ENCODE peak calls at places on chromosomes 6 and 20, in five cellular contexts. Y is IMR-90, I is fibroblast of pulmonary artery, O is Peyer's patch, R is astrocyte. Q is an unnamed sample.

GRCh38 chr20:57261488-57262243 is 4.8 kb downstream of the BMP7 start:
- DNase-seq in Y (no peak), I (no peak), O (no peak), R (no peak), Q (no peak)

GRCh38 chr20:17762873-17763557 is 63.2 kb downstream of the BANF2 start:
- DNase-seq in Y (no peak), I (no peak), O (no peak), R (no peak), Q (no peak)

GRCh38 chr6:128295670-128296069 is 224.7 kb downstream of the PTPRK start:
- DNase-seq in Y (no peak), I (no peak), O (no peak), R (no peak), Q (no peak)

GRCh38 chr6:152170702-152171667 is 363.5 kb downstream of the ESR1 start:
- DNase-seq in Y (peak; percentile 75), I (peak; percentile 72), O (no peak), R (peak; percentile 97), Q (no peak)

GRCh38 chr6:13263669-13264068 is 64.7 kb downstream of the TBC1D7 start:
- DNase-seq in Y (no peak), I (no peak), O (no peak), R (no peak), Q (no peak)

GRCh38 chr20:54382419-54382818 is 93.0 kb upstream of the DOK5 start:
- DNase-seq in Y (no peak), I (no peak), O (no peak), R (no peak), Q (no peak)

GRCh38 chr6:125787791-125788190 is 3.0 kb upstream of the NCOA7 start:
- DNase-seq in Y (peak; percentile 54), I (peak; percentile 78), O (no peak), R (no peak), Q (no peak)

GRCh38 chr20:9301129-9302072 is 213.0 kb upstream of the LAMP5 start:
- DNase-seq in Y (peak; percentile 89), I (peak; percentile 89), O (no peak), R (peak; percentile 71), Q (peak; percentile 39)

GRCh38 chr20:43868091-43868490 is 46.6 kb upstream of the TOX2 start:
- DNase-seq in Y (no peak), I (no peak), O (no peak), R (no peak), Q (no peak)

GRCh38 chr6:151087861-151088598 is 151.7 kb upstream of the AKAP12 start:
- DNase-seq in Y (peak; percentile 82), I (peak; percentile 91), O (no peak), R (peak; percentile 87), Q (peak; percentile 58)

GRCh38 chr6:43817192-43817591 is 47.2 kb downstream of the VEGFA start:
- DNase-seq in Y (peak; percentile 31), I (peak; percentile 23), O (peak; percentile 77), R (no peak), Q (no peak)

GRCh38 chr6:150063640-150064039 is 5.3 kb downstream of the ULBP3 start:
- DNase-seq in Y (no peak), I (no peak), O (no peak), R (no peak), Q (no peak)

GRCh38 chr20:49276201-49276894 is 1.5 kb downstream of the ZNFX1 start:
- DNase-seq in Y (peak; percentile 74), I (peak; percentile 61), O (peak; percentile 56), R (peak; percentile 73), Q (no peak)

GRCh38 chr6:89372506-89372901 is 20.0 kb upstream of the UBE2J1 start:
- DNase-seq in Y (no peak), I (no peak), O (no peak), R (no peak), Q (no peak)

GRCh38 chr6:154995241-154996162 is at the start of gene TIAM2:
- DNase-seq in Y (no peak), I (no peak), O (no peak), R (no peak), Q (no peak)

GRCh38 chr20:34096699-34097420 is 15.2 kb downstream of the EIF2S2 start:
- DNase-seq in Y (peak; percentile 86), I (no peak), O (no peak), R (no peak), Q (no peak)

GRCh38 chr20:9775176-9775575 is 63.7 kb downstream of the PAK5 start:
- DNase-seq in Y (no peak), I (no peak), O (no peak), R (no peak), Q (no peak)

GRCh38 chr6:47083586-47084047 is 41.5 kb upstream of the ADGRF1 start:
- DNase-seq in Y (peak; percentile 36), I (peak; percentile 98), O (peak; percentile 81), R (peak; percentile 94), Q (peak; percentile 57)

GRCh38 chr6:34791164-34791841 is 580 bp upstream of the BLTP3A start:
- DNase-seq in Y (peak; percentile 17), I (peak; percentile 21), O (peak; percentile 82), R (peak; percentile 14), Q (no peak)
- TF ChIP-seq CTCF in Y (no peak), I (no peak), O (no peak), R (no peak), Q (peak; percentile 28)

GRCh38 chr6:38775870-38776269 is 60.8 kb downstream of the DNAH8 start:
- DNase-seq in Y (peak; percentile 22), I (no peak), O (no peak), R (no peak), Q (no peak)

GRCh38 chr6:38773338-38773737 is 58.2 kb downstream of the DNAH8 start:
- DNase-seq in Y (no peak), I (peak; percentile 8), O (no peak), R (no peak), Q (no peak)

GRCh38 chr6:38774933-38775707 is 60.0 kb downstream of the DNAH8 start:
- DNase-seq in Y (no peak), I (no peak), O (no peak), R (no peak), Q (no peak)

GRCh38 chr6:38779310-38780062 is 64.4 kb downstream of the DNAH8 start:
- DNase-seq in Y (no peak), I (no peak), O (no peak), R (no peak), Q (no peak)

GRCh38 chr6:38776515-38776914 is 61.4 kb downstream of the DNAH8 start:
- DNase-seq in Y (peak; percentile 25), I (no peak), O (no peak), R (peak; percentile 30), Q (no peak)
- TF ChIP-seq CTCF in Y (no peak), I (no peak), O (no peak), R (no peak), Q (no peak)

DNA sequence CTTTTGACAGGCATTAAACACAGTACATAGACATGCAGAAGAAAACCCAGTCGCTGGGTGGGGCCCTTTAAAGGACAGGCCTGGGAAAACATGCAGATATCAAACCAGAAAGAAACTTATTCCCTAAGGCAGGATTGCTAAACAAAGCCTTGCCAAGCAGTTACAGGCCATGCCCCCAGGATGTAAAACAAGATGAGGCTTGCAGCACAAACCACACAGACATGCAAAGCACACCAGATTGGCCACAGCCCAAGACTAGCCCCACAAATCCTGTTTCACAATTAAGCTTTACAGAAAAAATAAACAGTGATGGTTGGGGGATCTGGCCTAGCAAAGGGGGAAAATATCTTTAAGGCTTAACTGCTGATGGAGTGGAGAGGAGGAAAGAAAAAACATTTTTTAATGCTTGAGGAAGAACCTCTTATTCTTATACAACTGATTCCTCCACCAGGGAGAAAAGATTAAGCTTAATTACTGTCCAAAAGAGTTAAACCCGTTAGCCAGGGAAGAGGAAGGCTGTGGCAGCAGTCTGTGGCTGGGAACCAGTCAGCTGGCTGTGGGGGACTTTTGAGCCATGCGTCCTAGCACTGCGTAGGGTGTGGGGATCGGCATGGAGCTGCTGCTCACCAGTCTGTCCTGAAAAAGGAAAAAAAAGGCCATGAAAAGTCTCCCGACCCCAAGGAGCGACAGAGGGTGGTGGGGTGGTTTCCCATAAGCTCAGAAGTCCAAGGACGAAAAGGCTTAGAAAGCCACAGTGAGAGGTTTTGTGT is 28.4 kb downstream of the COL19A1 start:
- DNase-seq in Y (peak; percentile 53), I (peak; percentile 77), O (no peak), R (peak; percentile 40), Q (peak; percentile 83)
- TF ChIP-seq CTCF in Y (no peak), I (no peak), O (no peak), R (no peak), Q (no peak)

GRCh38 chr6:45617441-45617840 is 239.7 kb upstream of the SUPT3H start:
- DNase-seq in Y (peak; percentile 19), I (peak; percentile 11), O (no peak), R (peak; percentile 79), Q (no peak)
- TF ChIP-seq CTCF in Y (peak; percentile 28), I (no peak), O (no peak), R (no peak), Q (no peak)

GRCh38 chr6:70753870-70754269 is 86.2 kb downstream of the SMAP1 start:
- DNase-seq in Y (no peak), I (no peak), O (no peak), R (no peak), Q (no peak)
- TF ChIP-seq CTCF in Y (no peak), I (no peak), O (no peak), R (no peak), Q (no peak)

GRCh38 chr6:161959072-161959471 is 685.2 kb upstream of the AGPAT4 start:
- DNase-seq in Y (no peak), I (no peak), O (no peak), R (no peak), Q (no peak)

GRCh38 chr6:161961046-161961445 is 687.2 kb upstream of the AGPAT4 start:
- DNase-seq in Y (no peak), I (no peak), O (no peak), R (no peak), Q (no peak)

GRCh38 chr6:161961796-161962195 is 687.9 kb upstream of the AGPAT4 start:
- DNase-seq in Y (no peak), I (no peak), O (no peak), R (no peak), Q (no peak)

GRCh38 chr6:161963634-161964244 is 689.9 kb upstream of the AGPAT4 start:
- DNase-seq in Y (no peak), I (no peak), O (no peak), R (no peak), Q (no peak)

GRCh38 chr6:161963181-161963580 is 689.3 kb upstream of the AGPAT4 start:
- DNase-seq in Y (no peak), I (no peak), O (no peak), R (no peak), Q (no peak)
- TF ChIP-seq CTCF in Y (no peak), I (no peak), O (no peak), R (no peak), Q (no peak)

DNA sequence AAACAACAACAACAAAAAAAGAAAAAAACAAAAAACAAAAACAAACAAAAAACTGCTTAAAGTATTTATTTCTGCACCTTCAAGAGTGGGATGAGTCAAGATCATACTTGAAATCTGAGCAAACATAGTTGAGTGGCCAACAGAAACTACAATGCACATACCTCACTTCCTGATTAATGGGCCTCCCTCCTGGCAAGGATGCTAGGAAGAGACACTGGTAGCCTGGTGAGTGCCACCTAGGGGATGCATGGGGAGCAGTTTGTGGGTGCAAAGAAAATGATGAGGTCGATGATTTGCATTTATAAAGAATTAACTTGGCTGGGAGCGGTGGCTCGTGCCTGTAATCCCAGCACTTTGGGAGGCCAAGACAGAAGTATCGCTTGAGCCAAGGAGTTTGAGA is 808.1 kb downstream of the MAFB start:
- DNase-seq in Y (no peak), I (no peak), O (no peak), R (peak; percentile 38), Q (no peak)
- TF ChIP-seq CTCF in Y (no peak), I (no peak), O (peak; percentile 24), R (peak; percentile 13), Q (no peak)

Q was measured in AG09319.